ENCODE peak calls at places on chromosomes 5 and 9, in six cellular contexts. P, D, Q, K, O and J are unnamed samples.

GRCh38 chr5:160260881-160261815 is 31.8 kb downstream of the FABP6 start:
- DNase-seq in D (peak), O (peak), Q (peak), K (no peak), P (peak), J (peak)

GRCh38 chr5:39783756-39784421 is 359.1 kb upstream of the DAB2 start:
- DNase-seq in D (no peak), K (no peak), Q (no peak), P (no peak), O (peak), J (peak)

GRCh38 chr9:23683021-23683431 is 143.0 kb downstream of the ELAVL2 start:
- DNase-seq in P (no peak), K (no peak), O (no peak), D (no peak), Q (no peak), J (no peak)

GRCh38 chr9:34459941-34460340 is 1.3 kb downstream of the DNAI1 start:
- DNase-seq in K (no peak), D (no peak), Q (peak), O (no peak), P (no peak), J (peak)

GRCh38 chr5:14790220-14790619 is 81.4 kb downstream of the ANKH start:
- DNase-seq in O (peak), K (no peak), D (no peak), P (no peak), Q (no peak), J (peak)

GRCh38 chr5:140324834-140325195 is 21.6 kb downstream of the HBEGF start:
- DNase-seq in Q (no peak), D (no peak), K (no peak), P (no peak), O (peak), J (peak)

GRCh38 chr9:33852216-33852826 is 35.4 kb downstream of the UBE2R2 start:
- DNase-seq in P (peak), D (peak), Q (peak), O (peak), K (peak), J (peak)

GRCh38 chr5:144941004-144941403 is 770.3 kb downstream of the KCTD16 start:
- DNase-seq in O (no peak), D (no peak), K (no peak), P (no peak), Q (no peak), J (no peak)

GRCh38 chr9:21160178-21160577 is 6.3 kb downstream of the IFNA21 start:
- DNase-seq in Q (peak), D (no peak), O (no peak), P (no peak), K (no peak), J (peak)

GRCh38 chr5:75275736-75276135 is 39.1 kb upstream of the ANKRD31 start:
- DNase-seq in P (no peak), K (no peak), D (no peak), Q (no peak), O (no peak), J (no peak)

GRCh38 chr5:85132269-85132668 is 747.6 kb upstream of the EDIL3 start:
- DNase-seq in O (no peak), P (no peak), Q (no peak), D (no peak), K (no peak), J (peak)

GRCh38 chr9:69981686-69982450 is 61.8 kb upstream of the MAMDC2 start:
- DNase-seq in P (no peak), Q (no peak), O (peak), K (no peak), D (no peak), J (peak)

GRCh38 chr9:13990336-13990735 is 323.6 kb downstream of the NFIB start:
- DNase-seq in K (no peak), P (no peak), O (no peak), Q (no peak), D (no peak), J (no peak)

GRCh38 chr5:126419102-126419501 is 4.1 kb upstream of the GRAMD2B start:
- DNase-seq in P (no peak), D (no peak), O (no peak), Q (no peak), K (no peak), J (no peak)

GRCh38 chr5:126414874-126415502 is 8.2 kb upstream of the GRAMD2B start:
- DNase-seq in P (no peak), K (no peak), D (no peak), Q (no peak), O (peak), J (peak)

GRCh38 chr5:126415789-126416188 is 7.4 kb upstream of the GRAMD2B start:
- DNase-seq in D (no peak), P (no peak), K (no peak), O (peak), Q (no peak), J (no peak)

GRCh38 chr5:126416266-126416925 is 6.8 kb upstream of the GRAMD2B start:
- DNase-seq in Q (no peak), D (no peak), K (no peak), P (no peak), O (no peak), J (no peak)

DNA sequence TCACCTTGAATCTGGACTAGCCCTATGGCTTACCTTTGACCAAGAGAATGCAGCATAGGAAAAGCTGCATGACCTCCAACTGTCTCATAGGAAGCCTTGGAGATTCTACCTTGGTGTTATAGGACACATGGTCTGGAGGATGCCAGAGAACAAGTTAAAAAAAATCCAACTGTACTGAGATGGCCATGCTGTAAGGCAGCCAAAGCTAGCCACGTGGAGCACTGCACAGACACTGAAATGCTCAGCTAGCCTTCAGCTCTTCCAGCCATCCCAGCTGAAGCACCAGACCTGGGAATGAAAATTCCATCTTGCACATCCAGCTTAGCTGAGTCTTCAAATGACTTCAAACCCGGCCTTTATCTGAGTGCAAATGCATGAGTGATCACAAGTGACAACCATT is 6.0 kb upstream of the GRAMD2B start:
- DNase-seq in O (no peak), D (no peak), Q (no peak), P (no peak), K (no peak), J (no peak)
- TF ChIP-seq CTCF in O (no peak), D (no peak), Q (no peak), P (no peak), K (no peak), J (no peak)

GRCh38 chr5:132103969-132104391 is 30.4 kb downstream of the CSF2 start:
- DNase-seq in O (no peak), P (peak), K (no peak), Q (no peak), D (no peak), J (peak)
- TF ChIP-seq CTCF in O (no peak), P (no peak), K (no peak), Q (no peak), D (no peak), J (no peak)

GRCh38 chr5:3594514-3595101 is 1.0 kb upstream of the IRX1 start:
- DNase-seq in D (no peak), Q (no peak), K (peak), O (peak), P (peak), J (peak)
- TF ChIP-seq CTCF in D (no peak), Q (no peak), K (peak), O (no peak), P (no peak), J (no peak)

GRCh38 chr9:136665704-136666363 is 3.1 kb downstream of the EGFL7 start:
- DNase-seq in K (no peak), Q (no peak), P (no peak), O (no peak), D (no peak), J (no peak)

GRCh38 chr9:136664000-136664798 is 1.5 kb downstream of the EGFL7 start:
- DNase-seq in K (no peak), Q (no peak), P (no peak), D (no peak), O (no peak), J (no peak)

GRCh38 chr9:136664799-136665082 is 2.0 kb downstream of the EGFL7 start:
- DNase-seq in O (no peak), P (no peak), K (no peak), Q (no peak), D (no peak), J (no peak)

GRCh38 chr9:136666364-136667216 is 3.9 kb downstream of the EGFL7 start:
- DNase-seq in Q (no peak), K (no peak), O (no peak), D (no peak), P (no peak), J (no peak)

DNA sequence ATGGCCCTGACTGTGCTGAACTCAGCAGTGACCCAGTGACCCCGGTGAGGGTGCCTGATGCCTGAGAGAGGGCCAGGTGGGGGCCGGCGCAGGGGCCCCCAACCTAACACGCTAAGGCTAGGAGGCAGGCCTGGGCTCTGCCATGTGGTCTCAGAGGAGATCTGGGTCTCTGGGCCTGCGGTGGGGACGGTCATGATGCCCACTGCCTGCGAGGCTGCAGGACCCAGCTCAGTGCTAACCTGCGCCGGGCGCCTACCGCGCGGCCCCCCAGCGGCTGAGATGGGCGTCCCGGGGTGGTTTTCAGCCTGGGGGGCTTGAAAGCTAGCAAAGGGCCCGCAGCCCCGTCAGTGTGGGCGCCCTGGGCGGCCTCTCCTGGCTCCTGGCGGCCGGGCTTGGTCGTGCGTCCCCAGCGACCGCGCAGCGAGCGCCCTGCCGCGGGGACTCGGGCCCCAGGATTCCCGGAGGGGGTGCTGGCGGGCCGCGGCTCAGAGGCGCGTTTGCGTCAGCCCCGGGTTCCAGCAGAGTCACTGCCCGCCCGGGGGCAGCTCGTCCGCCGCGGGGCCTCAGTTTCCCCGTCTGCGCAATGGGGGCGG is 2.5 kb downstream of the EGFL7 start:
- DNase-seq in P (no peak), D (no peak), O (no peak), Q (no peak), K (no peak), J (no peak)
- TF ChIP-seq CTCF in P (peak), D (peak), O (peak), Q (no peak), K (peak), J (no peak)

GRCh38 chr5:44953078-44953477 is 144.3 kb downstream of the MRPS30 start:
- DNase-seq in O (no peak), D (no peak), K (no peak), P (no peak), Q (no peak), J (no peak)

DNA sequence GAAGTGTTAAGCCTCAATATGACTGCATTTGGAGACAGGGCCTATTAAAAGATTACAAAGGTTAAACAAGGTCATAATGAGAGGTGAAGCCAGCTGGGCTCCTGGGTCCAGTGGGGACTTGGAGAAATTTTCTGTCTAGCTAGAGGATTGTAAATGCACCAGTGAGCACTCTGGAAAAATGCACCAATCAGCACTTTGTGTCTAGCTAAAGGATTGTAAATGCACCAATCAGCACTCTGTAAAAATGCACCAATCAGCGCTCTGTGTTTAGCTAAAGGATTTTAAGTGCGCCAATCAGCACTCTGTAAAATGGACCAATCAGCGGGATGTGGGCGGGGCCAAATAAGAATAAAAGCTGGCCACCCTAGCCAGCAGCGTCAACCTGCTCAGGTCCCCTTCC is 150.2 kb downstream of the MRPS30 start:
- DNase-seq in K (no peak), Q (no peak), D (no peak), P (no peak), O (no peak), J (no peak)
- TF ChIP-seq CTCF in K (no peak), Q (no peak), D (no peak), P (no peak), O (no peak), J (no peak)

GRCh38 chr5:165029471-165029870 is 1524.1 kb downstream of the MAT2B start:
- DNase-seq in O (no peak), K (peak), P (peak), Q (peak), D (peak), J (peak)
- TF ChIP-seq CTCF in O (no peak), K (peak), P (peak), Q (peak), D (no peak), J (peak)

GRCh38 chr5:171483453-171484177 is 64.2 kb downstream of the FGF18 start:
- DNase-seq in Q (no peak), K (no peak), O (peak), P (no peak), D (no peak), J (peak)

GRCh38 chr5:171481791-171482536 is 62.5 kb downstream of the FGF18 start:
- DNase-seq in Q (no peak), P (no peak), K (no peak), O (no peak), D (no peak), J (no peak)

GRCh38 chr5:171484460-171484899 is 65.0 kb downstream of the FGF18 start:
- DNase-seq in K (no peak), Q (peak), D (peak), P (no peak), O (peak), J (peak)

GRCh38 chr5:171479776-171480125 is 60.3 kb downstream of the FGF18 start:
- DNase-seq in K (no peak), P (no peak), Q (no peak), O (no peak), D (no peak), J (no peak)

DNA sequence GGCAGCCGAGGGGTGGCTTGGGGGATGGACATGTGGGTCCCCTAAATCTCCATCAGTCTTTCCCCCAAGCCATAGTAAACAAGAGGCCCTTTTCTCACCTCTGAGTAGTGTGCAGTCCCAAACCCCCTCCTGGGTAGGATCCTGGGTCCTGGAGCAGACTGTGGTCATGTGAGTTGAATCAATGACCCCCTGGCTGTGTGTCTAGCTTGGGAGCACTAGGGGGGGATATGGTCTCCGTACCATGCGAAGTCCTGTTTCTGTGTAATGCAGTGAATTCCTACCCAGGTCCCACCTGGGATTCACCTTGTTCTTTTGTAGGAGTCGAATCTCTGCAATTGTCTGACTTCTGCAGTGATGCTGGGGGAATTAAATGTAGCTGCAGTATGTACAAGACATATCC is 66.2 kb downstream of the FGF18 start:
- DNase-seq in D (no peak), O (no peak), K (no peak), P (no peak), Q (no peak), J (no peak)
- TF ChIP-seq CTCF in D (no peak), O (no peak), K (no peak), P (no peak), Q (no peak), J (no peak)

DNA sequence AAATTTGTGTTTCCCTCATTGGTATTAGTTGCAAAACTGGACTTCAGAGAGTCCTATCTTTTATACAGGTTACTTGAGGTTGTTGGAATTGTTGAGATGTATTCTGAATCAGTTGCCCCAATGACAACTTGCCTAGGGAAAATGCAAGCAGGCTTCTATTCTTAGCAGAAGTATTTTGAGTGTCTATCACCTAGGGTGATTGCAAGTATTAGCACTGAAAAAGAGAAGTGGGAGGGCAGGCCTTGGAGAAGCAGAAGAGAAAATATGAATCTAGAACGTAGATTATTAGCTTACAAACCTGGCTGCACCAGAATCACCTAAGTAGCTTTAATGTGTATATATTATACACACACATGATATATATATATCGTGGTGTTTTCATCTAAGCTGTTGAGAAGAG is 43.2 kb downstream of the ADAMTS12 start:
- DNase-seq in P (no peak), Q (no peak), K (no peak), D (no peak), O (no peak), J (no peak)
- TF ChIP-seq CTCF in P (no peak), Q (no peak), K (no peak), D (no peak), O (no peak), J (no peak)